ENCODE peak calls at places on chromosome 5, in ten cellular contexts. One of them, this sample, is unnamed.

GRCh38 chr5:104016650-104017049 is 454.1 kb upstream of the NUDT12 start:
- DNase-seq in GM23248: peak; percentile 0
- DNase-seq in psoas muscle: no peak
- DNase-seq in keratinocyte: no peak
- DNase-seq in SK-N-SH: no peak
- DNase-seq in ovary: no peak
- DNase-seq in left lung: no peak
- DNase-seq in lung: no peak
- DNase-seq in SJSA1: no peak
- DNase-seq in heart left ventricle: no peak
- DNase-seq in this sample: no peak

GRCh38 chr5:151699071-151699901 is 12.6 kb upstream of the SPARC start:
- DNase-seq in GM23248: peak; percentile 98
- DNase-seq in psoas muscle: peak; percentile 81
- DNase-seq in keratinocyte: no peak
- DNase-seq in SK-N-SH: no peak
- DNase-seq in ovary: peak; percentile 84
- DNase-seq in left lung: no peak
- DNase-seq in lung: peak; percentile 51
- DNase-seq in SJSA1: peak; percentile 98
- DNase-seq in heart left ventricle: peak; percentile 89
- DNase-seq in this sample: no peak

GRCh38 chr5:151158287-151158661 is 695 bp upstream of the ANXA6 start:
- DNase-seq in GM23248: no peak
- DNase-seq in psoas muscle: no peak
- DNase-seq in keratinocyte: no peak
- DNase-seq in SK-N-SH: no peak
- DNase-seq in ovary: peak; percentile 66
- DNase-seq in left lung: no peak
- DNase-seq in lung: no peak
- DNase-seq in SJSA1: peak; percentile 16
- DNase-seq in heart left ventricle: peak; percentile 37
- DNase-seq in this sample: no peak

GRCh38 chr5:131019601-131020315 is 145.3 kb downstream of the HINT1 start:
- DNase-seq in GM23248: no peak
- DNase-seq in psoas muscle: no peak
- DNase-seq in keratinocyte: no peak
- DNase-seq in SK-N-SH: no peak
- DNase-seq in ovary: no peak
- DNase-seq in left lung: no peak
- DNase-seq in lung: no peak
- DNase-seq in SJSA1: no peak
- DNase-seq in heart left ventricle: no peak
- DNase-seq in this sample: no peak

GRCh38 chr5:94508421-94509148 is 109.8 kb downstream of the KIAA0825 start:
- DNase-seq in GM23248: peak; percentile 5
- DNase-seq in psoas muscle: no peak
- DNase-seq in keratinocyte: no peak
- DNase-seq in SK-N-SH: peak; percentile 77
- DNase-seq in ovary: no peak
- DNase-seq in left lung: no peak
- DNase-seq in lung: no peak
- DNase-seq in SJSA1: no peak
- DNase-seq in heart left ventricle: no peak
- DNase-seq in this sample: no peak

GRCh38 chr5:77852514-77853352 is 76.6 kb upstream of the TBCA start:
- DNase-seq in GM23248: peak; percentile 85
- DNase-seq in psoas muscle: peak; percentile 50
- DNase-seq in keratinocyte: no peak
- DNase-seq in SK-N-SH: peak; percentile 87
- DNase-seq in ovary: peak; percentile 48
- DNase-seq in left lung: peak; percentile 77
- DNase-seq in lung: no peak
- DNase-seq in SJSA1: peak; percentile 47
- DNase-seq in heart left ventricle: peak; percentile 72
- DNase-seq in this sample: peak; percentile 38

GRCh38 chr5:143418140-143418866 is 14.8 kb upstream of the NR3C1 start:
- DNase-seq in GM23248: no peak
- DNase-seq in psoas muscle: no peak
- DNase-seq in keratinocyte: no peak
- DNase-seq in SK-N-SH: no peak
- DNase-seq in ovary: no peak
- DNase-seq in left lung: no peak
- DNase-seq in lung: no peak
- DNase-seq in SJSA1: no peak
- DNase-seq in heart left ventricle: no peak
- DNase-seq in this sample: no peak

GRCh38 chr5:174376056-174376455 is 330.6 kb downstream of the NSG2 start:
- DNase-seq in GM23248: no peak
- DNase-seq in psoas muscle: no peak
- DNase-seq in keratinocyte: no peak
- DNase-seq in SK-N-SH: no peak
- DNase-seq in ovary: no peak
- DNase-seq in left lung: no peak
- DNase-seq in lung: no peak
- DNase-seq in SJSA1: no peak
- DNase-seq in heart left ventricle: no peak
- DNase-seq in this sample: no peak

GRCh38 chr5:101605700-101606099 is 690.4 kb downstream of the SLCO4C1 start:
- DNase-seq in GM23248: no peak
- DNase-seq in psoas muscle: no peak
- DNase-seq in keratinocyte: no peak
- DNase-seq in SK-N-SH: no peak
- DNase-seq in ovary: no peak
- DNase-seq in left lung: no peak
- DNase-seq in lung: no peak
- DNase-seq in SJSA1: no peak
- DNase-seq in heart left ventricle: no peak
- DNase-seq in this sample: no peak

GRCh38 chr5:10949856-10950630 is 189.0 kb upstream of the DAP start:
- DNase-seq in GM23248: no peak
- DNase-seq in psoas muscle: no peak
- DNase-seq in keratinocyte: no peak
- DNase-seq in SK-N-SH: no peak
- DNase-seq in ovary: no peak
- DNase-seq in left lung: no peak
- DNase-seq in lung: no peak
- DNase-seq in SJSA1: no peak
- DNase-seq in heart left ventricle: no peak
- DNase-seq in this sample: no peak

GRCh38 chr5:157864067-157864466 is 5.1 kb upstream of the CLINT1 start:
- DNase-seq in GM23248: no peak
- DNase-seq in psoas muscle: no peak
- DNase-seq in keratinocyte: no peak
- DNase-seq in SK-N-SH: no peak
- DNase-seq in ovary: no peak
- DNase-seq in left lung: no peak
- DNase-seq in lung: no peak
- DNase-seq in SJSA1: no peak
- DNase-seq in heart left ventricle: no peak
- DNase-seq in this sample: no peak

GRCh38 chr5:157862183-157862851 is 3.4 kb upstream of the CLINT1 start:
- DNase-seq in GM23248: no peak
- DNase-seq in psoas muscle: no peak
- DNase-seq in keratinocyte: no peak
- DNase-seq in SK-N-SH: no peak
- DNase-seq in ovary: no peak
- DNase-seq in left lung: no peak
- DNase-seq in lung: no peak
- DNase-seq in SJSA1: no peak
- DNase-seq in heart left ventricle: no peak
- DNase-seq in this sample: no peak

GRCh38 chr5:157858527-157859226 is at the start of gene CLINT1:
- DNase-seq in GM23248: peak; percentile 97
- DNase-seq in psoas muscle: peak; percentile 94
- DNase-seq in keratinocyte: no peak
- DNase-seq in SK-N-SH: peak; percentile 92
- DNase-seq in ovary: peak; percentile 89
- DNase-seq in left lung: peak; percentile 99
- DNase-seq in lung: peak; percentile 92
- DNase-seq in SJSA1: peak; percentile 87
- DNase-seq in heart left ventricle: peak; percentile 94
- DNase-seq in this sample: peak; percentile 86

GRCh38 chr5:157859227-157859575 is 256 bp upstream of the CLINT1 start:
- DNase-seq in GM23248: no peak
- DNase-seq in psoas muscle: no peak
- DNase-seq in keratinocyte: no peak
- DNase-seq in SK-N-SH: no peak
- DNase-seq in ovary: no peak
- DNase-seq in left lung: no peak
- DNase-seq in lung: no peak
- DNase-seq in SJSA1: no peak
- DNase-seq in heart left ventricle: no peak
- DNase-seq in this sample: no peak

DNA sequence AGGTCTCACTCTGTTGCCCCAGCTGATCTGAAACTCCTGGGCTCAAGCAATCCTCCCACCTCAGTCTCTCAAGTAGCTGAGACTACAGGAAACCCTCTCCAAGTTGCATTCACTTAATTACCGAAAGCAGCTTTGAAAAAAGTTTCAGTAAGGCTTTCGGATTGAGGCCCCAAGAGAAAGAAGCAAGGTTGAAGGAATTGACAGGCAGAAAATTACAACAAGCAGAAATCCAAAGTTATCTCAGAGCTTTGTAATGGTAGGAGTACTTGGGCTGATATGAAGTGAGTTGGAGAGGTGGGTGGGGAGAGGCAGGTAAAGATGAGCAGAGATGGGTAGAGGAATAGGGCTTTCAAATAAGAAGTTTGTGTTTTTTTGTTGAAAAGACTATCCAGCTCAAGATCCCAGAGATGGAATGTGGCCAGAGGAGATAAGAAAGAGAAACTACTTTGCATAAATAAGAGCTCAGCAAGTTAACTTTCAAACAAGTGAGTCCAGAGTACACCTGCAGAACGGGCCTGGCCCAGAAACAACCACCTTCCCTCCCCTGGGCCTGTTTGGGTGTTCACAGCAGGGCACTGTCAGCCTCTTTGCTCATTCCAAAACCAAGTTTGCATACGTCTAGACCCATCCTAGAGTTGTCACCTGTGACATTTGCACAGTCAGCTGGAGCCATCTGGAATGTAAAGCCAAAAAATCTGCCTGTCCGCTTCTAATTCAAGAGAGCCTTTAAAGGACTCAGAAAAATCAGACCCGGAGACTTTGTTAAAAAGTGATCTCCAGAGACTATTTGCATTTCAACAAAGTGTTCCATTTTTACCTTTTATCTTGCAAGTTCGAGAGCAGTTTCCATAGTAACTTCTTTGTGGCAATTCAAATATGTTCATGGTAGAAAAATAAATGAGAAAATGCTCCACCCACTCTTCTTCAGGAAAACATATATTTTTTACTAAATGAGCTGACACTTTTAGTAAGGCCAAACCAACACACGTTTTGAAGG is 2.3 kb upstream of the CLINT1 start:
- DNase-seq in GM23248: no peak
- DNase-seq in psoas muscle: no peak
- DNase-seq in keratinocyte: no peak
- DNase-seq in SK-N-SH: no peak
- DNase-seq in ovary: no peak
- DNase-seq in left lung: no peak
- DNase-seq in lung: no peak
- DNase-seq in SJSA1: no peak
- DNase-seq in heart left ventricle: no peak
- DNase-seq in this sample: no peak
- H3K27ac ChIP-seq in GM23248: no peak overlapping the region
- H3K27ac ChIP-seq in psoas muscle: no peak overlapping the region
- H3K27ac ChIP-seq in keratinocyte: no peak overlapping the region
- H3K27ac ChIP-seq in SK-N-SH: no peak overlapping the region
- H3K27ac ChIP-seq in ovary: no peak overlapping the region
- H3K27ac ChIP-seq in left lung: no peak overlapping the region
- H3K27ac ChIP-seq in lung: no peak overlapping the region
- H3K27ac ChIP-seq in SJSA1: no peak overlapping the region
- H3K27ac ChIP-seq in heart left ventricle: no peak overlapping the region
- H3K27ac ChIP-seq in this sample: no peak overlapping the region

DNA sequence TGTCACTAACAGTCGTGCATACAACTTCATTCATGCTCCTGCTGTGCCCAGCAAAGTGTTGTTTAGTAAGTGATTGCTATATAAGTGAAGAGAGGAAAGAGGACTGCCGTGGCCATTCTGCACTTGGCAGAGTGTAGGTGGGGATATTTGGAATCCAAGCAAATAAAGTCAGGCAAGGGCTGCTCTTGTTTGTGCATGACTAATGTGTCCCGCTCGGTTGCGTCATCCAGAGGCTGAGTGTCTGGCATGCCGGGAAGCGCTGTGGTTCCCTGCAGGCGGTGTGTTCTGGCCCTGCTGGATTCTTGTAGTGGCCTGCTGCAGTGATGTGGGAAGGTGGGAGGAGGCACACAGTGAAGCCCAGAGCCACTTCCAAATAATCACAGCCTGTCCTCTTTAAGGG is 136.9 kb upstream of the ANKH start:
- DNase-seq in GM23248: peak; percentile 99
- DNase-seq in psoas muscle: peak; percentile 92
- DNase-seq in keratinocyte: peak; percentile 75
- DNase-seq in SK-N-SH: no peak
- DNase-seq in ovary: peak; percentile 90
- DNase-seq in left lung: peak; percentile 90
- DNase-seq in lung: peak; percentile 92
- DNase-seq in SJSA1: peak; percentile 81
- DNase-seq in heart left ventricle: peak; percentile 95
- DNase-seq in this sample: no peak
- H3K27ac ChIP-seq in GM23248: peak overlapping the region; percentile 82
- H3K27ac ChIP-seq in psoas muscle: peak overlapping the region; percentile 59
- H3K27ac ChIP-seq in keratinocyte: peak overlapping the region; percentile 64
- H3K27ac ChIP-seq in SK-N-SH: peak overlapping the region; percentile 89
- H3K27ac ChIP-seq in ovary: peak overlapping the region; percentile 51
- H3K27ac ChIP-seq in left lung: no peak overlapping the region
- H3K27ac ChIP-seq in lung: no peak overlapping the region
- H3K27ac ChIP-seq in SJSA1: peak overlapping the region; percentile 31
- H3K27ac ChIP-seq in heart left ventricle: peak overlapping the region; percentile 63
- H3K27ac ChIP-seq in this sample: no peak overlapping the region

DNA sequence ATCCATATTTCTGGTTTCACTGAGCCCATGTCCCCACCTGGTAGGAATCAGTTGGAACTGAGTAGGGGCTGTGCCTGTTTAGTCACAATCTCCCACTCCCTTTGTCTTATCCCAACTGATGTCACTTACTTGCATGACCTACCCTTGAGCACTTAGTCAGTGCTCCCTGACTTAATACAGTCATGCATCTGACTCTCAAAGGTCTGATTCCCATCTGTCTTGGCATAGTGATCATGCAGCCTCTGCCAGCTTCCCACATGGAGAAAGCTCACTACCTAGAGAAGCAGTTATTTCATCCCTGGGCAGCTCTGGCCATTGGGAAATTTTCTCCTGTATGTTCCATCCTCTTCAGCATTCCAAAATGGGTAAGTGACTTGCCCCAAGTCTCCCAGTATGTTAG is 24.8 kb downstream of the ABLIM3 start:
- DNase-seq in GM23248: peak; percentile 88
- DNase-seq in psoas muscle: no peak
- DNase-seq in keratinocyte: no peak
- DNase-seq in SK-N-SH: no peak
- DNase-seq in ovary: no peak
- DNase-seq in left lung: no peak
- DNase-seq in lung: no peak
- DNase-seq in SJSA1: no peak
- DNase-seq in heart left ventricle: no peak
- DNase-seq in this sample: no peak
- H3K27ac ChIP-seq in GM23248: peak overlapping the region; percentile 45
- H3K27ac ChIP-seq in psoas muscle: no peak overlapping the region
- H3K27ac ChIP-seq in keratinocyte: no peak overlapping the region
- H3K27ac ChIP-seq in SK-N-SH: no peak overlapping the region
- H3K27ac ChIP-seq in ovary: no peak overlapping the region
- H3K27ac ChIP-seq in left lung: no peak overlapping the region
- H3K27ac ChIP-seq in lung: no peak overlapping the region
- H3K27ac ChIP-seq in SJSA1: no peak overlapping the region
- H3K27ac ChIP-seq in heart left ventricle: peak overlapping the region; percentile 21
- H3K27ac ChIP-seq in this sample: no peak overlapping the region

GRCh38 chr5:134223406-134224251 is 2.2 kb downstream of the PPP2CA start:
- DNase-seq in GM23248: peak; percentile 61
- DNase-seq in psoas muscle: no peak
- DNase-seq in keratinocyte: no peak
- DNase-seq in SK-N-SH: no peak
- DNase-seq in ovary: no peak
- DNase-seq in left lung: no peak
- DNase-seq in lung: no peak
- DNase-seq in SJSA1: peak; percentile 30
- DNase-seq in heart left ventricle: no peak
- DNase-seq in this sample: no peak
- H3K27ac ChIP-seq in GM23248: peak overlapping the region; percentile 98
- H3K27ac ChIP-seq in psoas muscle: peak overlapping the region; percentile 100
- H3K27ac ChIP-seq in keratinocyte: peak overlapping the region; percentile 94
- H3K27ac ChIP-seq in SK-N-SH: peak overlapping the region; percentile 98
- H3K27ac ChIP-seq in ovary: no peak overlapping the region
- H3K27ac ChIP-seq in left lung: peak overlapping the region; percentile 24
- H3K27ac ChIP-seq in lung: no peak overlapping the region
- H3K27ac ChIP-seq in SJSA1: peak overlapping the region; percentile 95
- H3K27ac ChIP-seq in heart left ventricle: no peak overlapping the region
- H3K27ac ChIP-seq in this sample: no peak overlapping the region

This sample was measured in substantia nigra.